ENCODE peak calls at places on chromosome 21, in four cellular contexts. One of them, this sample, is unnamed.

GRCh38 chr21:39587376-39587775 is 25.4 kb upstream of the B3GALT5 start:
- DNase-seq in HuH-7: no peak
- DNase-seq in KG1: no peak
- DNase-seq in stimulated activated CD4-positive, alpha-beta T cell treated with anti-CD3 and anti-CD28 coated beads, Interleukin-2, amount 100 ng/mL, for 48 hours: no peak
- DNase-seq in this sample: no peak

GRCh38 chr21:19268634-19269138 is 865.1 kb upstream of the TMPRSS15 start:
- DNase-seq in HuH-7: no peak
- DNase-seq in KG1: no peak
- DNase-seq in stimulated activated CD4-positive, alpha-beta T cell treated with anti-CD3 and anti-CD28 coated beads, Interleukin-2, amount 100 ng/mL, for 48 hours: no peak
- DNase-seq in this sample: no peak

GRCh38 chr21:23900727-23901126 is 1706.6 kb downstream of the MRPL39 start:
- DNase-seq in KG1: no peak
- DNase-seq in stimulated activated CD4-positive, alpha-beta T cell treated with anti-CD3 and anti-CD28 coated beads, Interleukin-2, amount 100 ng/mL, for 48 hours: no peak
- DNase-seq in HuH-7: no peak
- DNase-seq in this sample: no peak

GRCh38 chr21:22554690-22555316 is 1556.6 kb downstream of the NCAM2 start:
- DNase-seq in KG1: no peak
- DNase-seq in stimulated activated CD4-positive, alpha-beta T cell treated with anti-CD3 and anti-CD28 coated beads, Interleukin-2, amount 100 ng/mL, for 48 hours: no peak
- DNase-seq in HuH-7: no peak
- DNase-seq in this sample: no peak

GRCh38 chr21:31132574-31133242 is 94.4 kb upstream of the KRTAP19-8 start:
- DNase-seq in stimulated activated CD4-positive, alpha-beta T cell treated with anti-CD3 and anti-CD28 coated beads, Interleukin-2, amount 100 ng/mL, for 48 hours: peak
- DNase-seq in HuH-7: no peak
- DNase-seq in KG1: peak
- DNase-seq in this sample: no peak

GRCh38 chr21:44379991-44380865 is 26.8 kb downstream of the TRPM2 start:
- DNase-seq in stimulated activated CD4-positive, alpha-beta T cell treated with anti-CD3 and anti-CD28 coated beads, Interleukin-2, amount 100 ng/mL, for 48 hours: no peak
- DNase-seq in KG1: no peak
- DNase-seq in HuH-7: no peak
- DNase-seq in this sample: no peak

GRCh38 chr21:35643176-35643575 is 417.1 kb downstream of the SETD4 start:
- DNase-seq in HuH-7: no peak
- DNase-seq in KG1: no peak
- DNase-seq in stimulated activated CD4-positive, alpha-beta T cell treated with anti-CD3 and anti-CD28 coated beads, Interleukin-2, amount 100 ng/mL, for 48 hours: no peak
- DNase-seq in this sample: no peak

GRCh38 chr21:41023936-41024335 is 144.0 kb upstream of the BACE2 start:
- DNase-seq in HuH-7: no peak
- DNase-seq in KG1: no peak
- DNase-seq in stimulated activated CD4-positive, alpha-beta T cell treated with anti-CD3 and anti-CD28 coated beads, Interleukin-2, amount 100 ng/mL, for 48 hours: no peak
- DNase-seq in this sample: no peak

GRCh38 chr21:43211085-43212071 is 42.6 kb downstream of the CRYAA start:
- DNase-seq in KG1: no peak
- DNase-seq in stimulated activated CD4-positive, alpha-beta T cell treated with anti-CD3 and anti-CD28 coated beads, Interleukin-2, amount 100 ng/mL, for 48 hours: no peak
- DNase-seq in HuH-7: peak
- DNase-seq in this sample: no peak

GRCh38 chr21:30104246-30104645 is 62.4 kb downstream of the CLDN17 start:
- DNase-seq in KG1: no peak
- DNase-seq in HuH-7: no peak
- DNase-seq in stimulated activated CD4-positive, alpha-beta T cell treated with anti-CD3 and anti-CD28 coated beads, Interleukin-2, amount 100 ng/mL, for 48 hours: no peak
- DNase-seq in this sample: no peak

GRCh38 chr21:46454634-46455390 is 3.9 kb upstream of the DIP2A start:
- DNase-seq in stimulated activated CD4-positive, alpha-beta T cell treated with anti-CD3 and anti-CD28 coated beads, Interleukin-2, amount 100 ng/mL, for 48 hours: no peak
- DNase-seq in KG1: no peak
- DNase-seq in HuH-7: no peak
- DNase-seq in this sample: no peak

GRCh38 chr21:14955936-14956520 is 108.8 kb downstream of the NRIP1 start:
- DNase-seq in HuH-7: no peak
- DNase-seq in stimulated activated CD4-positive, alpha-beta T cell treated with anti-CD3 and anti-CD28 coated beads, Interleukin-2, amount 100 ng/mL, for 48 hours: no peak
- DNase-seq in KG1: no peak
- DNase-seq in this sample: no peak

GRCh38 chr21:43890042-43890441 is 25.0 kb downstream of the AGPAT3 start:
- DNase-seq in HuH-7: no peak
- DNase-seq in stimulated activated CD4-positive, alpha-beta T cell treated with anti-CD3 and anti-CD28 coated beads, Interleukin-2, amount 100 ng/mL, for 48 hours: no peak
- DNase-seq in KG1: no peak
- DNase-seq in this sample: no peak

GRCh38 chr21:33428669-33429068 is 25.5 kb downstream of the IFNGR2 start:
- DNase-seq in HuH-7: no peak
- DNase-seq in stimulated activated CD4-positive, alpha-beta T cell treated with anti-CD3 and anti-CD28 coated beads, Interleukin-2, amount 100 ng/mL, for 48 hours: no peak
- DNase-seq in KG1: no peak
- DNase-seq in this sample: no peak